ENCODE peak calls at places on chromosomes 12 and 14, in six cellular contexts. One of them, this sample, is unnamed.
A peak's percentile ranks its signal among the peaks of the same experiment; 100 is the strongest.

GRCh38 chr14:104928391-104929133 is 3.9 kb downstream of the PLD4 start:
- DNase-seq in Peyer's patch: no peak
- DNase-seq in neural progenitor cell: no peak
- DNase-seq in stimulated activated CD4-positive, alpha-beta T cell treated with anti-CD3 and anti-CD28 coated beads, Interleukin-12 subunit alpha, Interleukin-12 subunit beta, amount 100 ng/mL, for 48 hours: no peak
- DNase-seq in Ammon's horn: no peak
- DNase-seq in hypothalamus: no peak
- DNase-seq in this sample: no peak

GRCh38 chr12:12562016-12562483 is 613 bp downstream of the DUSP16 start:
- DNase-seq in neural progenitor cell: peak; percentile 78
- DNase-seq in Peyer's patch: no peak
- DNase-seq in hypothalamus: peak; percentile 41
- DNase-seq in Ammon's horn: peak; percentile 38
- DNase-seq in stimulated activated CD4-positive, alpha-beta T cell treated with anti-CD3 and anti-CD28 coated beads, Interleukin-12 subunit alpha, Interleukin-12 subunit beta, amount 100 ng/mL, for 48 hours: peak; percentile 17
- DNase-seq in this sample: peak; percentile 68

GRCh38 chr12:94203796-94204195 is 55.4 kb downstream of the PLXNC1 start:
- DNase-seq in neural progenitor cell: no peak
- DNase-seq in hypothalamus: no peak
- DNase-seq in Ammon's horn: no peak
- DNase-seq in Peyer's patch: no peak
- DNase-seq in stimulated activated CD4-positive, alpha-beta T cell treated with anti-CD3 and anti-CD28 coated beads, Interleukin-12 subunit alpha, Interleukin-12 subunit beta, amount 100 ng/mL, for 48 hours: no peak
- DNase-seq in this sample: no peak

GRCh38 chr12:12611512-12612306 is at the start of gene CREBL2:
- DNase-seq in neural progenitor cell: peak; percentile 95
- DNase-seq in Ammon's horn: peak; percentile 95
- DNase-seq in Peyer's patch: peak; percentile 85
- DNase-seq in stimulated activated CD4-positive, alpha-beta T cell treated with anti-CD3 and anti-CD28 coated beads, Interleukin-12 subunit alpha, Interleukin-12 subunit beta, amount 100 ng/mL, for 48 hours: peak; percentile 77
- DNase-seq in hypothalamus: peak; percentile 92
- DNase-seq in this sample: peak; percentile 100

GRCh38 chr12:54431911-54432814 is 13.1 kb upstream of the ITGA5 start:
- DNase-seq in hypothalamus: no peak
- DNase-seq in neural progenitor cell: peak; percentile 60
- DNase-seq in stimulated activated CD4-positive, alpha-beta T cell treated with anti-CD3 and anti-CD28 coated beads, Interleukin-12 subunit alpha, Interleukin-12 subunit beta, amount 100 ng/mL, for 48 hours: no peak
- DNase-seq in Ammon's horn: no peak
- DNase-seq in Peyer's patch: no peak
- DNase-seq in this sample: no peak

GRCh38 chr12:109714913-109715244 is 1.3 kb downstream of the FAM222A start:
- DNase-seq in Peyer's patch: no peak
- DNase-seq in hypothalamus: no peak
- DNase-seq in stimulated activated CD4-positive, alpha-beta T cell treated with anti-CD3 and anti-CD28 coated beads, Interleukin-12 subunit alpha, Interleukin-12 subunit beta, amount 100 ng/mL, for 48 hours: no peak
- DNase-seq in Ammon's horn: no peak
- DNase-seq in neural progenitor cell: no peak
- DNase-seq in this sample: no peak

GRCh38 chr14:56268039-56268438 is 149.8 kb downstream of the PELI2 start:
- DNase-seq in neural progenitor cell: no peak
- DNase-seq in stimulated activated CD4-positive, alpha-beta T cell treated with anti-CD3 and anti-CD28 coated beads, Interleukin-12 subunit alpha, Interleukin-12 subunit beta, amount 100 ng/mL, for 48 hours: no peak
- DNase-seq in hypothalamus: no peak
- DNase-seq in Ammon's horn: no peak
- DNase-seq in Peyer's patch: no peak
- DNase-seq in this sample: no peak

GRCh38 chr12:49357099-49357678 is 10.1 kb upstream of the SPATS2 start:
- DNase-seq in hypothalamus: no peak
- DNase-seq in neural progenitor cell: peak; percentile 37
- DNase-seq in stimulated activated CD4-positive, alpha-beta T cell treated with anti-CD3 and anti-CD28 coated beads, Interleukin-12 subunit alpha, Interleukin-12 subunit beta, amount 100 ng/mL, for 48 hours: no peak
- DNase-seq in Ammon's horn: no peak
- DNase-seq in Peyer's patch: no peak
- DNase-seq in this sample: peak; percentile 52

GRCh38 chr12:75115748-75116147 is 93.9 kb downstream of the KCNC2 start:
- DNase-seq in Peyer's patch: no peak
- DNase-seq in neural progenitor cell: no peak
- DNase-seq in Ammon's horn: no peak
- DNase-seq in hypothalamus: no peak
- DNase-seq in stimulated activated CD4-positive, alpha-beta T cell treated with anti-CD3 and anti-CD28 coated beads, Interleukin-12 subunit alpha, Interleukin-12 subunit beta, amount 100 ng/mL, for 48 hours: no peak
- DNase-seq in this sample: no peak

GRCh38 chr12:122888232-122888752 is 7.6 kb downstream of the VPS37B start:
- DNase-seq in neural progenitor cell: peak; percentile 26
- DNase-seq in hypothalamus: no peak
- DNase-seq in Ammon's horn: no peak
- DNase-seq in Peyer's patch: peak; percentile 68
- DNase-seq in stimulated activated CD4-positive, alpha-beta T cell treated with anti-CD3 and anti-CD28 coated beads, Interleukin-12 subunit alpha, Interleukin-12 subunit beta, amount 100 ng/mL, for 48 hours: no peak
- DNase-seq in this sample: no peak

GRCh38 chr14:58875613-58876012 is 237.9 kb downstream of the DACT1 start:
- DNase-seq in Peyer's patch: no peak
- DNase-seq in hypothalamus: no peak
- DNase-seq in neural progenitor cell: no peak
- DNase-seq in stimulated activated CD4-positive, alpha-beta T cell treated with anti-CD3 and anti-CD28 coated beads, Interleukin-12 subunit alpha, Interleukin-12 subunit beta, amount 100 ng/mL, for 48 hours: no peak
- DNase-seq in Ammon's horn: no peak
- DNase-seq in this sample: no peak

GRCh38 chr12:39476121-39476520 is 33.2 kb upstream of the KIF21A start:
- DNase-seq in Ammon's horn: no peak
- DNase-seq in hypothalamus: no peak
- DNase-seq in stimulated activated CD4-positive, alpha-beta T cell treated with anti-CD3 and anti-CD28 coated beads, Interleukin-12 subunit alpha, Interleukin-12 subunit beta, amount 100 ng/mL, for 48 hours: no peak
- DNase-seq in neural progenitor cell: no peak
- DNase-seq in Peyer's patch: no peak
- DNase-seq in this sample: no peak

GRCh38 chr14:73758392-73759182 is 44.4 kb upstream of the PNMA1 start:
- DNase-seq in Peyer's patch: peak; percentile 89
- DNase-seq in hypothalamus: peak; percentile 53
- DNase-seq in stimulated activated CD4-positive, alpha-beta T cell treated with anti-CD3 and anti-CD28 coated beads, Interleukin-12 subunit alpha, Interleukin-12 subunit beta, amount 100 ng/mL, for 48 hours: peak; percentile 75
- DNase-seq in neural progenitor cell: peak; percentile 83
- DNase-seq in Ammon's horn: peak; percentile 63
- DNase-seq in this sample: peak; percentile 74

GRCh38 chr12:32148372-32148771 is 41.7 kb downstream of the BICD1 start:
- DNase-seq in hypothalamus: no peak
- DNase-seq in Ammon's horn: no peak
- DNase-seq in stimulated activated CD4-positive, alpha-beta T cell treated with anti-CD3 and anti-CD28 coated beads, Interleukin-12 subunit alpha, Interleukin-12 subunit beta, amount 100 ng/mL, for 48 hours: no peak
- DNase-seq in Peyer's patch: no peak
- DNase-seq in neural progenitor cell: no peak
- DNase-seq in this sample: no peak

GRCh38 chr12:31622038-31622437 is 31.1 kb upstream of the DENND5B start:
- DNase-seq in Peyer's patch: no peak
- DNase-seq in neural progenitor cell: no peak
- DNase-seq in Ammon's horn: no peak
- DNase-seq in hypothalamus: no peak
- DNase-seq in stimulated activated CD4-positive, alpha-beta T cell treated with anti-CD3 and anti-CD28 coated beads, Interleukin-12 subunit alpha, Interleukin-12 subunit beta, amount 100 ng/mL, for 48 hours: no peak
- DNase-seq in this sample: no peak

GRCh38 chr12:93772003-93772402 is 94.8 kb downstream of the CRADD start:
- DNase-seq in stimulated activated CD4-positive, alpha-beta T cell treated with anti-CD3 and anti-CD28 coated beads, Interleukin-12 subunit alpha, Interleukin-12 subunit beta, amount 100 ng/mL, for 48 hours: no peak
- DNase-seq in neural progenitor cell: no peak
- DNase-seq in Ammon's horn: no peak
- DNase-seq in Peyer's patch: no peak
- DNase-seq in hypothalamus: no peak
- DNase-seq in this sample: no peak

GRCh38 chr14:68789798-68790655 is 2.8 kb downstream of the ZFP36L1 start:
- DNase-seq in neural progenitor cell: peak; percentile 26
- DNase-seq in stimulated activated CD4-positive, alpha-beta T cell treated with anti-CD3 and anti-CD28 coated beads, Interleukin-12 subunit alpha, Interleukin-12 subunit beta, amount 100 ng/mL, for 48 hours: no peak
- DNase-seq in Ammon's horn: peak; percentile 53
- DNase-seq in Peyer's patch: peak; percentile 26
- DNase-seq in hypothalamus: peak; percentile 67
- DNase-seq in this sample: no peak

GRCh38 chr12:131827961-131828534 is at the start of gene MMP17:
- DNase-seq in hypothalamus: peak; percentile 43
- DNase-seq in stimulated activated CD4-positive, alpha-beta T cell treated with anti-CD3 and anti-CD28 coated beads, Interleukin-12 subunit alpha, Interleukin-12 subunit beta, amount 100 ng/mL, for 48 hours: no peak
- DNase-seq in Peyer's patch: peak; percentile 58
- DNase-seq in Ammon's horn: no peak
- DNase-seq in neural progenitor cell: peak; percentile 94
- DNase-seq in this sample: peak; percentile 50

GRCh38 chr12:53287741-53288216 is 7.6 kb upstream of the PFDN5 start:
- DNase-seq in hypothalamus: peak; percentile 15
- DNase-seq in Ammon's horn: peak; percentile 87
- DNase-seq in Peyer's patch: peak; percentile 80
- DNase-seq in stimulated activated CD4-positive, alpha-beta T cell treated with anti-CD3 and anti-CD28 coated beads, Interleukin-12 subunit alpha, Interleukin-12 subunit beta, amount 100 ng/mL, for 48 hours: peak; percentile 44
- DNase-seq in neural progenitor cell: peak; percentile 64
- DNase-seq in this sample: peak; percentile 41

GRCh38 chr12:130968611-130969010 is 14.9 kb downstream of the ADGRD1 start:
- DNase-seq in Ammon's horn: no peak
- DNase-seq in Peyer's patch: peak; percentile 6
- DNase-seq in neural progenitor cell: no peak
- DNase-seq in hypothalamus: no peak
- DNase-seq in stimulated activated CD4-positive, alpha-beta T cell treated with anti-CD3 and anti-CD28 coated beads, Interleukin-12 subunit alpha, Interleukin-12 subunit beta, amount 100 ng/mL, for 48 hours: no peak
- DNase-seq in this sample: no peak

GRCh38 chr14:55807536-55807935 is 227.5 kb downstream of the KTN1 start:
- DNase-seq in hypothalamus: no peak
- DNase-seq in stimulated activated CD4-positive, alpha-beta T cell treated with anti-CD3 and anti-CD28 coated beads, Interleukin-12 subunit alpha, Interleukin-12 subunit beta, amount 100 ng/mL, for 48 hours: no peak
- DNase-seq in Ammon's horn: no peak
- DNase-seq in Peyer's patch: no peak
- DNase-seq in neural progenitor cell: no peak
- DNase-seq in this sample: no peak

GRCh38 chr14:67221248-67221981 is 19.8 kb upstream of the PALS1 start:
- DNase-seq in hypothalamus: no peak
- DNase-seq in Peyer's patch: no peak
- DNase-seq in Ammon's horn: no peak
- DNase-seq in stimulated activated CD4-positive, alpha-beta T cell treated with anti-CD3 and anti-CD28 coated beads, Interleukin-12 subunit alpha, Interleukin-12 subunit beta, amount 100 ng/mL, for 48 hours: no peak
- DNase-seq in neural progenitor cell: no peak
- DNase-seq in this sample: no peak

GRCh38 chr14:93962701-93963601 is 13.4 kb downstream of the ASB2 start:
- DNase-seq in hypothalamus: no peak
- DNase-seq in Ammon's horn: peak; percentile 71
- DNase-seq in Peyer's patch: peak; percentile 85
- DNase-seq in stimulated activated CD4-positive, alpha-beta T cell treated with anti-CD3 and anti-CD28 coated beads, Interleukin-12 subunit alpha, Interleukin-12 subunit beta, amount 100 ng/mL, for 48 hours: no peak
- DNase-seq in neural progenitor cell: no peak
- DNase-seq in this sample: no peak

GRCh38 chr12:109910969-109911348 is 10.9 kb downstream of the TCHP start:
- DNase-seq in hypothalamus: no peak
- DNase-seq in Ammon's horn: no peak
- DNase-seq in neural progenitor cell: peak; percentile 77
- DNase-seq in stimulated activated CD4-positive, alpha-beta T cell treated with anti-CD3 and anti-CD28 coated beads, Interleukin-12 subunit alpha, Interleukin-12 subunit beta, amount 100 ng/mL, for 48 hours: no peak
- DNase-seq in Peyer's patch: no peak
- DNase-seq in this sample: peak; percentile 15

GRCh38 chr14:69999246-69999645 is 120.0 kb downstream of the SMOC1 start:
- DNase-seq in stimulated activated CD4-positive, alpha-beta T cell treated with anti-CD3 and anti-CD28 coated beads, Interleukin-12 subunit alpha, Interleukin-12 subunit beta, amount 100 ng/mL, for 48 hours: no peak
- DNase-seq in Ammon's horn: no peak
- DNase-seq in neural progenitor cell: no peak
- DNase-seq in Peyer's patch: no peak
- DNase-seq in hypothalamus: no peak
- DNase-seq in this sample: peak; percentile 94

GRCh38 chr14:75229923-75230792 is 48.5 kb upstream of the FOS start:
- DNase-seq in hypothalamus: no peak
- DNase-seq in Peyer's patch: peak; percentile 76
- DNase-seq in stimulated activated CD4-positive, alpha-beta T cell treated with anti-CD3 and anti-CD28 coated beads, Interleukin-12 subunit alpha, Interleukin-12 subunit beta, amount 100 ng/mL, for 48 hours: peak; percentile 19
- DNase-seq in Ammon's horn: no peak
- DNase-seq in neural progenitor cell: peak; percentile 45
- DNase-seq in this sample: no peak

GRCh38 chr12:48542300-48542928 is 17.0 kb downstream of the OR8S1 start:
- DNase-seq in neural progenitor cell: peak; percentile 45
- DNase-seq in stimulated activated CD4-positive, alpha-beta T cell treated with anti-CD3 and anti-CD28 coated beads, Interleukin-12 subunit alpha, Interleukin-12 subunit beta, amount 100 ng/mL, for 48 hours: peak; percentile 46
- DNase-seq in Peyer's patch: no peak
- DNase-seq in Ammon's horn: peak; percentile 33
- DNase-seq in hypothalamus: no peak
- DNase-seq in this sample: peak; percentile 19

GRCh38 chr12:68349083-68349700 is 17.0 kb upstream of the MDM1 start:
- DNase-seq in Ammon's horn: no peak
- DNase-seq in hypothalamus: no peak
- DNase-seq in stimulated activated CD4-positive, alpha-beta T cell treated with anti-CD3 and anti-CD28 coated beads, Interleukin-12 subunit alpha, Interleukin-12 subunit beta, amount 100 ng/mL, for 48 hours: no peak
- DNase-seq in Peyer's patch: no peak
- DNase-seq in neural progenitor cell: peak; percentile 38
- DNase-seq in this sample: peak; percentile 47

GRCh38 chr14:90698379-90698869 is 117.8 kb downstream of the TTC7B start:
- DNase-seq in stimulated activated CD4-positive, alpha-beta T cell treated with anti-CD3 and anti-CD28 coated beads, Interleukin-12 subunit alpha, Interleukin-12 subunit beta, amount 100 ng/mL, for 48 hours: no peak
- DNase-seq in Ammon's horn: peak; percentile 87
- DNase-seq in neural progenitor cell: no peak
- DNase-seq in Peyer's patch: no peak
- DNase-seq in hypothalamus: peak; percentile 79
- DNase-seq in this sample: no peak

GRCh38 chr14:38250316-38250715 is 5.6 kb downstream of the CLEC14A start:
- DNase-seq in stimulated activated CD4-positive, alpha-beta T cell treated with anti-CD3 and anti-CD28 coated beads, Interleukin-12 subunit alpha, Interleukin-12 subunit beta, amount 100 ng/mL, for 48 hours: no peak
- DNase-seq in neural progenitor cell: no peak
- DNase-seq in hypothalamus: no peak
- DNase-seq in Peyer's patch: no peak
- DNase-seq in Ammon's horn: no peak
- DNase-seq in this sample: no peak

GRCh38 chr14:105149146-105149781 is 19.3 kb downstream of the JAG2 start:
- DNase-seq in Ammon's horn: no peak
- DNase-seq in neural progenitor cell: no peak
- DNase-seq in hypothalamus: no peak
- DNase-seq in stimulated activated CD4-positive, alpha-beta T cell treated with anti-CD3 and anti-CD28 coated beads, Interleukin-12 subunit alpha, Interleukin-12 subunit beta, amount 100 ng/mL, for 48 hours: no peak
- DNase-seq in Peyer's patch: no peak
- DNase-seq in this sample: no peak